ENCODE peak calls at places on chromosomes 1 and 21, in seven cellular contexts. T is colonic mucosa, K is IMR-90, F is SJSA1, L is mesenchymal stem cell, I is Caco-2, U is PC-3. E is an unnamed sample.
A peak's percentile ranks its signal among the peaks of the same experiment; 100 is the strongest.

GRCh38 chr21:44758141-44758561 is 43.5 kb downstream of the UBE2G2 start:
- DNase-seq in T (no peak), K (no peak), F (peak; percentile 41), L (no peak), I (no peak), U (no peak), E (no peak)

GRCh38 chr1:46148318-46148717 is 15.9 kb upstream of the PIK3R3 start:
- DNase-seq in T (no peak), K (no peak), F (no peak), L (no peak), I (no peak), U (no peak), E (no peak)

GRCh38 chr1:7266561-7266960 is 481.3 kb downstream of the CAMTA1 start:
- DNase-seq in T (peak; percentile 17), K (no peak), F (no peak), L (peak; percentile 10), I (no peak), U (no peak), E (no peak)

GRCh38 chr1:16464917-16465625 is 24.5 kb downstream of the NECAP2 start:
- DNase-seq in T (no peak), K (peak; percentile 8), F (no peak), L (no peak), I (no peak), U (no peak), E (no peak)

GRCh38 chr1:240612811-240613210 is 856 bp upstream of the GREM2 start:
- DNase-seq in T (no peak), K (no peak), F (no peak), L (no peak), I (no peak), U (no peak), E (no peak)

GRCh38 chr1:154154534-154155181 is at the start of gene NUP210L:
- DNase-seq in T (peak; percentile 49), K (peak; percentile 89), F (no peak), L (no peak), I (no peak), U (no peak), E (no peak)

GRCh38 chr1:203149188-203149840 is 21.8 kb downstream of the ADORA1 start:
- DNase-seq in T (no peak), K (no peak), F (no peak), L (no peak), I (no peak), U (no peak), E (no peak)

GRCh38 chr21:33051925-33052324 is 18.0 kb upstream of the OLIG1 start:
- DNase-seq in T (no peak), K (no peak), F (no peak), L (no peak), I (no peak), U (no peak), E (no peak)

GRCh38 chr21:15430023-15430422 is 299.8 kb upstream of the USP25 start:
- DNase-seq in T (no peak), K (no peak), F (no peak), L (no peak), I (no peak), U (no peak), E (no peak)

GRCh38 chr1:36471830-36472641 is 7.9 kb upstream of the MRPS15 start:
- DNase-seq in T (no peak), K (no peak), F (no peak), L (no peak), I (no peak), U (no peak), E (no peak)

GRCh38 chr1:78142731-78143130 is 97.0 kb downstream of the GIPC2 start:
- DNase-seq in T (no peak), K (no peak), F (no peak), L (no peak), I (no peak), U (no peak), E (no peak)

GRCh38 chr1:150420560-150421265 is 56.8 kb downstream of the RPRD2 start:
- DNase-seq in T (no peak), K (peak; percentile 39), F (no peak), L (no peak), I (no peak), U (peak; percentile 16), E (no peak)

GRCh38 chr1:10754571-10755329 is 41.7 kb downstream of the CASZ1 start:
- DNase-seq in T (no peak), K (peak; percentile 33), F (no peak), L (no peak), I (no peak), U (no peak), E (no peak)

GRCh38 chr21:42125571-42126544 is 54.7 kb downstream of the UMODL1 start:
- DNase-seq in T (no peak), K (peak; percentile 59), F (no peak), L (peak; percentile 30), I (no peak), U (peak; percentile 64), E (no peak)

GRCh38 chr1:201471772-201472171 is 2.8 kb upstream of the PHLDA3 start:
- DNase-seq in T (no peak), K (peak; percentile 79), F (no peak), L (peak; percentile 40), I (no peak), U (peak; percentile 95), E (no peak)

GRCh38 chr1:58968360-58968952 is 184.6 kb upstream of the JUN start:
- DNase-seq in T (peak; percentile 53), K (peak; percentile 46), F (no peak), L (peak; percentile 54), I (no peak), U (no peak), E (peak; percentile 92)

GRCh38 chr1:1120866-1121563 is 5.1 kb upstream of the C1orf159 start:
- DNase-seq in T (peak; percentile 13), K (no peak), F (no peak), L (no peak), I (no peak), U (no peak), E (no peak)

GRCh38 chr1:236471653-236472052 is 52.1 kb upstream of the LGALS8 start:
- DNase-seq in T (no peak), K (no peak), F (no peak), L (no peak), I (no peak), U (no peak), E (no peak)

GRCh38 chr1:175383239-175383638 is 190.7 kb upstream of the KIAA0040 start:
- DNase-seq in T (no peak), K (no peak), F (no peak), L (no peak), I (no peak), U (no peak), E (no peak)

GRCh38 chr1:54292015-54292739 is 92.2 kb downstream of the MRPL37 start:
- DNase-seq in T (no peak), K (no peak), F (no peak), L (no peak), I (no peak), U (no peak), E (no peak)

GRCh38 chr1:192588546-192588945 is 13.0 kb downstream of the RGS1 start:
- DNase-seq in T (no peak), K (peak; percentile 64), F (no peak), L (peak; percentile 76), I (no peak), U (peak; percentile 5), E (no peak)

GRCh38 chr1:209158851-209159250 is 424.7 kb upstream of the CAMK1G start:
- DNase-seq in T (no peak), K (no peak), F (no peak), L (no peak), I (no peak), U (no peak), E (no peak)

GRCh38 chr1:7582439-7582972 is 188.6 kb upstream of the VAMP3 start:
- DNase-seq in T (no peak), K (no peak), F (no peak), L (no peak), I (peak; percentile 8), U (no peak), E (no peak)

GRCh38 chr21:37769656-37770055 is 146.6 kb downstream of the KCNJ6 start:
- DNase-seq in T (no peak), K (no peak), F (no peak), L (no peak), I (no peak), U (no peak), E (no peak)

GRCh38 chr1:190344454-190344853 is 133.2 kb downstream of the BRINP3 start:
- DNase-seq in T (no peak), K (no peak), F (no peak), L (no peak), I (no peak), U (no peak), E (no peak)

GRCh38 chr1:218460367-218460766 is 115.2 kb downstream of the TGFB2 start:
- DNase-seq in T (no peak), K (peak; percentile 61), F (no peak), L (peak; percentile 75), I (no peak), U (peak; percentile 69), E (no peak)

GRCh38 chr1:162666006-162666645 is 33.9 kb downstream of the DDR2 start:
- DNase-seq in T (no peak), K (no peak), F (no peak), L (no peak), I (no peak), U (no peak), E (no peak)

GRCh38 chr1:45326627-45327591 is at the start of gene HPDL:
- DNase-seq in T (peak; percentile 84), K (peak; percentile 27), F (peak; percentile 63), L (peak; percentile 42), I (peak; percentile 91), U (no peak), E (no peak)

GRCh38 chr1:232974971-232975370 is 24.6 kb downstream of the NTPCR start:
- DNase-seq in T (no peak), K (peak; percentile 80), F (no peak), L (peak; percentile 38), I (no peak), U (no peak), E (no peak)

GRCh38 chr1:154577346-154578057 is 9.9 kb downstream of the CHRNB2 start:
- DNase-seq in T (no peak), K (no peak), F (no peak), L (no peak), I (no peak), U (no peak), E (no peak)

GRCh38 chr1:22728751-22729399 is 18.2 kb downstream of the EPHB2 start:
- DNase-seq in T (no peak), K (peak; percentile 75), F (no peak), L (peak; percentile 71), I (peak; percentile 39), U (no peak), E (no peak)
- H3K27me3 ChIP-seq in T (no peaks in the 10 kb centered on the region), K (no peaks in the 10 kb centered on the region), F (no peaks in the 10 kb centered on the region), L (no peaks in the 10 kb centered on the region), I (no peaks in the 10 kb centered on the region), U (no peaks in the 10 kb centered on the region), E (no peaks in the 10 kb centered on the region)

GRCh38 chr1:204301171-204301957 is 58.4 kb downstream of the PLEKHA6 start:
- DNase-seq in T (no peak), K (no peak), F (no peak), L (no peak), I (no peak), U (peak; percentile 46), E (no peak)
- H3K27me3 ChIP-seq in T (no peaks in the 10 kb centered on the region), K (no peaks in the 10 kb centered on the region), F (no peaks in the 10 kb centered on the region), L (peaks cover 71% of the 10 kb centered on the region), I (no peaks in the 10 kb centered on the region), U (no peaks in the 10 kb centered on the region), E (peaks cover 4% of the 10 kb centered on the region)

GRCh38 chr1:156845055-156845952 is 13.6 kb downstream of the INSRR start:
- DNase-seq in T (no peak), K (no peak), F (no peak), L (no peak), I (no peak), U (no peak), E (no peak)
- H3K27me3 ChIP-seq in T (peaks cover 51% of the 10 kb centered on the region), K (peaks cover 93% of the 10 kb centered on the region), F (peaks cover 5% of the 10 kb centered on the region), L (peaks cover 93% of the 10 kb centered on the region), I (no peaks in the 10 kb centered on the region), U (no peaks in the 10 kb centered on the region), E (no peaks in the 10 kb centered on the region)

GRCh38 chr1:109475261-109475660 is 8.4 kb upstream of the ATXN7L2 start:
- DNase-seq in T (no peak), K (no peak), F (no peak), L (no peak), I (no peak), U (no peak), E (no peak)
- H3K27me3 ChIP-seq in T (no peaks in the 10 kb centered on the region), K (peaks cover 48% of the 10 kb centered on the region), F (peaks cover 52% of the 10 kb centered on the region), L (peaks cover 91% of the 10 kb centered on the region), I (no peaks in the 10 kb centered on the region), U (peaks cover 65% of the 10 kb centered on the region), E (peaks cover 4% of the 10 kb centered on the region)

E was measured in GM12878.